ENCODE peak calls at places on chromosomes 5 and 9, in seven cellular contexts. S is HuH-7.5, Y is kidney tubule cell, Z is HEK293T, D is spleen, O is AG08396, E is head of caudate nucleus. L is an unnamed sample.

GRCh38 chr5:179841621-179842020 is 17.0 kb downstream of the MRNIP start:
- DNase-seq in S (no peak), D (peak; percentile 66), E (no peak), Z (no peak), Y (no peak), O (no peak), L (no peak)

GRCh38 chr5:2052687-2053086 is 170.0 kb upstream of the IRX4 start:
- DNase-seq in E (no peak), Y (no peak), S (no peak), O (no peak), D (no peak), Z (no peak), L (no peak)

GRCh38 chr9:132319421-132320110 is 35.2 kb downstream of the SETX start:
- DNase-seq in S (no peak), Z (no peak), D (no peak), O (no peak), E (no peak), Y (peak; percentile 32), L (no peak)

GRCh38 chr9:18610956-18611355 is 137.0 kb downstream of the ADAMTSL1 start:
- DNase-seq in Y (no peak), S (no peak), E (peak; percentile 64), O (no peak), D (no peak), Z (no peak), L (no peak)

GRCh38 chr9:23559522-23559921 is 266.5 kb downstream of the ELAVL2 start:
- DNase-seq in Y (no peak), O (no peak), D (no peak), Z (no peak), E (no peak), S (no peak), L (no peak)

GRCh38 chr9:108087781-108088180 is 598.2 kb upstream of the KLF4 start:
- DNase-seq in D (no peak), E (no peak), S (no peak), Z (no peak), Y (no peak), O (no peak), L (no peak)

GRCh38 chr5:32249668-32250067 is 63.1 kb downstream of the MTMR12 start:
- DNase-seq in D (no peak), Y (no peak), O (no peak), E (no peak), Z (no peak), S (no peak), L (no peak)

GRCh38 chr5:132419517-132420468 is 50.3 kb downstream of the SLC22A5 start:
- DNase-seq in D (peak; percentile 91), Z (peak; percentile 88), Y (peak; percentile 84), S (peak; percentile 69), E (peak; percentile 82), O (peak; percentile 80), L (peak; percentile 88)

GRCh38 chr9:126617740-126618133 is 4.0 kb downstream of the LMX1B start:
- DNase-seq in Y (no peak), S (peak; percentile 33), O (no peak), D (no peak), E (no peak), Z (no peak), L (no peak)

GRCh38 chr9:101398930-101399640 is 434 bp downstream of the ZNF189 start:
- DNase-seq in D (no peak), O (no peak), S (no peak), Y (peak; percentile 16), E (no peak), Z (no peak), L (no peak)

GRCh38 chr9:112809351-112809848 is 58.8 kb downstream of the SNX30 start:
- DNase-seq in D (peak; percentile 63), Z (no peak), O (no peak), E (no peak), S (no peak), Y (no peak), L (no peak)

GRCh38 chr9:135914921-135915320 is 7.6 kb upstream of the CAMSAP1 start:
- DNase-seq in E (no peak), Z (no peak), Y (no peak), S (no peak), O (peak; percentile 74), D (peak; percentile 29), L (no peak)

GRCh38 chr5:10788358-10788757 is 27.3 kb upstream of the DAP start:
- DNase-seq in D (no peak), O (no peak), Z (no peak), E (no peak), S (no peak), Y (no peak), L (no peak)

GRCh38 chr5:143401253-143401845 is 2.1 kb downstream of the NR3C1 start:
- DNase-seq in E (no peak), Y (no peak), Z (no peak), O (no peak), D (no peak), S (no peak), L (no peak)

GRCh38 chr5:124365491-124365890 is 380.9 kb downstream of the ZNF608 start:
- DNase-seq in E (no peak), S (no peak), Z (no peak), O (no peak), D (no peak), Y (no peak), L (peak; percentile 35)

GRCh38 chr9:138097501-138097991 is 220.0 kb downstream of the CACNA1B start:
- DNase-seq in E (no peak), O (no peak), S (peak; percentile 3), Y (no peak), D (peak; percentile 59), Z (no peak), L (peak; percentile 15)

GRCh38 chr9:116506685-116507084 is 180.4 kb upstream of the TRIM32 start:
- DNase-seq in Y (peak; percentile 83), E (no peak), Z (no peak), D (no peak), O (no peak), S (no peak), L (no peak)

GRCh38 chr5:6583049-6583880 is 49.6 kb downstream of the NSUN2 start:
- DNase-seq in O (peak; percentile 88), E (no peak), Y (peak; percentile 29), D (no peak), Z (no peak), S (peak; percentile 58), L (peak; percentile 57)

GRCh38 chr5:522899-523657 is 1.2 kb downstream of the SLC9A3 start:
- DNase-seq in E (no peak), Z (peak; percentile 26), D (no peak), O (no peak), Y (no peak), S (no peak), L (no peak)

GRCh38 chr5:135398160-135398854 is 724 bp downstream of the MACROH2A1 start:
- DNase-seq in S (peak; percentile 52), Y (peak; percentile 66), E (peak; percentile 31), O (peak; percentile 58), Z (peak; percentile 48), D (peak; percentile 90), L (peak; percentile 70)

GRCh38 chr5:116646611-116647289 is 72.1 kb upstream of the SEMA6A start:
- DNase-seq in Z (no peak), E (no peak), Y (no peak), D (no peak), S (no peak), O (no peak), L (no peak)

GRCh38 chr5:45038366-45038987 is 229.7 kb downstream of the MRPS30 start:
- DNase-seq in Z (peak; percentile 11), S (no peak), Y (peak; percentile 51), D (no peak), E (peak; percentile 18), O (peak; percentile 6), L (peak; percentile 28)

GRCh38 chr9:95780751-95781150 is 94.7 kb upstream of the ERCC6L2 start:
- DNase-seq in S (no peak), Z (no peak), Y (no peak), D (no peak), O (no peak), E (no peak), L (no peak)

GRCh38 chr5:179866241-179867078 is 7.8 kb upstream of the MRNIP start:
- DNase-seq in S (peak; percentile 59), E (peak; percentile 56), O (peak; percentile 14), D (peak; percentile 60), Y (no peak), Z (no peak), L (no peak)

GRCh38 chr9:131120620-131121228 is 4.7 kb upstream of the NUP214 start:
- DNase-seq in S (no peak), Z (no peak), Y (no peak), O (no peak), D (no peak), E (no peak), L (no peak)

GRCh38 chr9:120989065-120989464 is 61.0 kb downstream of the C5 start:
- DNase-seq in E (no peak), O (no peak), Y (no peak), D (no peak), Z (no peak), S (no peak), L (no peak)

GRCh38 chr5:100827481-100827889 is 75.6 kb downstream of the ST8SIA4 start:
- DNase-seq in D (no peak), Y (peak; percentile 71), E (no peak), S (no peak), O (no peak), Z (no peak), L (no peak)

GRCh38 chr5:87069974-87070608 is 197.6 kb upstream of the RASA1 start:
- DNase-seq in Y (peak; percentile 74), E (peak; percentile 25), Z (no peak), O (peak; percentile 43), S (no peak), D (no peak), L (peak; percentile 20)

GRCh38 chr5:95832664-95833063 is 10.1 kb upstream of the GLRX start:
- DNase-seq in Z (no peak), S (no peak), E (no peak), O (no peak), Y (no peak), D (no peak), L (no peak)

GRCh38 chr5:113384787-113385186 is 50.0 kb downstream of the TSSK1B start:
- DNase-seq in Y (no peak), Z (no peak), D (no peak), E (no peak), O (no peak), S (no peak), L (no peak)

GRCh38 chr5:53037141-53037859 is 48.1 kb downstream of the ITGA2 start:
- DNase-seq in Y (peak; percentile 93), Z (no peak), D (no peak), S (no peak), O (peak; percentile 19), E (no peak), L (no peak)

GRCh38 chr9:6068983-6069382 is 53.6 kb upstream of the RANBP6 start:
- DNase-seq in Z (no peak), Y (peak; percentile 52), S (no peak), O (no peak), D (no peak), E (no peak), L (no peak)

GRCh38 chr9:122954253-122954691 is 13.5 kb downstream of the RABGAP1 start:
- DNase-seq in E (no peak), S (no peak), D (no peak), Y (peak; percentile 27), O (peak; percentile 34), Z (no peak), L (no peak)

GRCh38 chr5:172150514-172151425 is 37.3 kb downstream of the STK10 start:
- DNase-seq in D (peak; percentile 92), Z (no peak), O (no peak), Y (no peak), S (no peak), E (peak; percentile 59), L (no peak)

GRCh38 chr5:20497356-20497755 is 509.4 kb upstream of the CDH18 start:
- DNase-seq in Z (no peak), D (no peak), E (no peak), Y (no peak), O (no peak), S (no peak), L (no peak)

GRCh38 chr9:115115924-115116323 is 2.0 kb downstream of the TNC start:
- DNase-seq in Z (no peak), E (no peak), D (no peak), S (no peak), Y (peak; percentile 89), O (peak; percentile 57), L (no peak)

GRCh38 chr5:10485142-10485795 is 43.6 kb downstream of the ROPN1L start:
- DNase-seq in O (peak; percentile 78), Y (no peak), E (no peak), D (peak; percentile 77), Z (peak; percentile 78), S (peak; percentile 48), L (peak; percentile 59)